ENCODE peak calls at places on chromosome 6, in seven cellular contexts. W is NCI-H526; V is sigmoid colon; T is ELR; E is stimulated activated CD8-positive, alpha-beta memory T cell treated with anti-CD3 and anti-CD28 coated beads, Interleukin-4, amount 100 ng/mL, for 1 hour; I is endothelial cell; N is iPS-NIHi11. H is an unnamed sample.

GRCh38 chr6:37700266-37700973 is 2.7 kb upstream of the MDGA1 start:
- DNase-seq in W (no peak), V (no peak), T (no peak), E (no peak), I (no peak), N (no peak), H (no peak)

GRCh38 chr6:41584668-41585205 is 38.6 kb downstream of the FOXP4 start:
- DNase-seq in W (peak), V (no peak), T (no peak), E (no peak), I (no peak), N (peak), H (no peak)

GRCh38 chr6:161246725-161247124 is 27.1 kb downstream of the AGPAT4 start:
- DNase-seq in W (no peak), V (no peak), T (no peak), E (no peak), I (no peak), N (no peak), H (no peak)

GRCh38 chr6:82878812-82879211 is 186.8 kb downstream of the UBE3D start:
- DNase-seq in W (no peak), V (no peak), T (peak), E (no peak), I (no peak), N (no peak), H (no peak)

GRCh38 chr6:106145741-106146227 is 59.6 kb downstream of the PRDM1 start:
- DNase-seq in W (no peak), V (no peak), T (peak), E (no peak), I (no peak), N (no peak), H (peak)

GRCh38 chr6:79377047-79377446 is 142.6 kb upstream of the HMGN3 start:
- DNase-seq in W (no peak), V (no peak), T (no peak), E (no peak), I (no peak), N (no peak), H (no peak)

GRCh38 chr6:144155529-144155928 is 5.2 kb downstream of the STX11 start:
- DNase-seq in W (no peak), V (no peak), T (no peak), E (no peak), I (no peak), N (no peak), H (no peak)

GRCh38 chr6:14734416-14735340 is 511.2 kb upstream of the JARID2 start:
- DNase-seq in W (no peak), V (no peak), T (peak), E (no peak), I (no peak), N (no peak), H (peak)

H was measured in activated naive CD4-positive, alpha-beta T cell treated with anti-CD3 and anti-CD28 coated beads for 36 hours.